ENCODE peak calls at places on chromosomes 16 and 17, in six cellular contexts. G, U, E, O, K and X are unnamed samples.
A peak's percentile ranks its signal among the peaks of the same experiment; 100 is the strongest.

GRCh38 chr16:23423496-23424049 is 29.4 kb downstream of the COG7 start:
- DNase-seq in G (peak; percentile 94), K (no peak), E (peak; percentile 91), U (peak; percentile 95), O (no peak), X (peak; percentile 65)

GRCh38 chr17:79994602-79995001 is 41.1 kb downstream of the TBC1D16 start:
- DNase-seq in O (no peak), E (no peak), K (no peak), G (no peak), U (no peak), X (no peak)

GRCh38 chr17:10879110-10879509 is 41.2 kb upstream of the PIRT start:
- DNase-seq in U (no peak), G (peak; percentile 2), E (no peak), K (no peak), O (no peak), X (no peak)

GRCh38 chr17:61009619-61010018 is 332.0 kb downstream of the BCAS3 start:
- DNase-seq in E (no peak), U (peak; percentile 41), G (peak; percentile 46), K (no peak), O (no peak), X (no peak)

GRCh38 chr16:30033270-30033669 is 2.2 kb upstream of the TLCD3B start:
- DNase-seq in E (no peak), U (no peak), G (no peak), K (no peak), O (no peak), X (no peak)

GRCh38 chr17:61568219-61569072 is 22.6 kb downstream of the NACA2 start:
- DNase-seq in G (no peak), U (no peak), K (no peak), E (peak; percentile 93), O (no peak), X (no peak)

GRCh38 chr17:76048711-76049110 is 21.6 kb upstream of the EVPL start:
- DNase-seq in E (no peak), G (no peak), O (no peak), K (no peak), U (no peak), X (no peak)

GRCh38 chr16:25478476-25478875 is 213.3 kb upstream of the HS3ST4 start:
- DNase-seq in K (no peak), U (peak; percentile 1), O (no peak), G (no peak), E (no peak), X (no peak)

GRCh38 chr17:31392856-31393748 is 1.6 kb downstream of the RAB11FIP4 start:
- DNase-seq in G (no peak), E (no peak), O (no peak), U (no peak), K (no peak), X (no peak)